ENCODE peak calls at places on chromosomes 11 and 22, in nine cellular contexts. Q is GM12865; H is GM10248; L is kidney; M is BE2C; R is heart left ventricle; U is pancreas; V is CD8-positive, alpha-beta T cell; G is tibial nerve. E is an unnamed sample.

GRCh38 chr11:57340228-57340627 is 2.1 kb downstream of the P2RX3 start:
- DNase-seq in L (no peak), Q (no peak), V (no peak), H (no peak), U (no peak), G (no peak), R (no peak), M (peak; percentile 60), E (no peak)

GRCh38 chr11:1762537-1763302 is 1.0 kb downstream of the CTSD start:
- DNase-seq in M (no peak), U (peak; percentile 83), L (peak; percentile 86), H (no peak), V (no peak), R (peak; percentile 68), Q (no peak), G (peak; percentile 53), E (no peak)

GRCh38 chr11:84146826-84147225 is 860.7 kb upstream of the CCDC90B start:
- DNase-seq in R (no peak), M (peak; percentile 8), L (no peak), V (no peak), Q (no peak), H (no peak), G (no peak), U (no peak), E (no peak)

GRCh38 chr11:60950933-60951610 is 904 bp downstream of the SLC15A3 start:
- DNase-seq in L (peak; percentile 82), H (no peak), R (no peak), V (no peak), Q (peak; percentile 63), U (no peak), M (no peak), G (no peak), E (no peak)

GRCh38 chr11:8016396-8016949 is 29.3 kb downstream of the EIF3F start:
- DNase-seq in U (peak; percentile 3), R (no peak), M (no peak), Q (no peak), G (no peak), H (no peak), V (no peak), L (no peak), E (peak; percentile 36)

GRCh38 chr11:101129203-101129943 is at the start of gene PGR:
- DNase-seq in Q (no peak), G (peak; percentile 37), V (no peak), M (no peak), U (peak; percentile 15), H (no peak), R (peak; percentile 55), L (peak; percentile 68), E (no peak)

GRCh38 chr11:353315-353857 is 15.9 kb upstream of the B4GALNT4 start:
- DNase-seq in Q (no peak), L (peak; percentile 95), V (no peak), R (peak; percentile 87), U (peak; percentile 87), H (no peak), M (no peak), G (peak; percentile 87), E (no peak)

GRCh38 chr11:15106201-15106965 is 8.3 kb upstream of the INSC start:
- DNase-seq in V (no peak), G (no peak), Q (no peak), M (no peak), R (no peak), L (no peak), H (no peak), U (no peak), E (peak; percentile 48)

GRCh38 chr11:2998073-2998850 is 6.1 kb upstream of the NAP1L4 start:
- DNase-seq in H (no peak), L (no peak), V (no peak), M (no peak), Q (no peak), G (no peak), R (no peak), U (peak; percentile 47), E (no peak)

GRCh38 chr11:95067042-95067827 is 516 bp downstream of the SRSF8 start:
- DNase-seq in H (peak; percentile 58), R (peak; percentile 85), Q (peak; percentile 81), L (peak; percentile 94), V (peak; percentile 59), G (peak; percentile 73), M (peak; percentile 89), U (peak; percentile 78), E (peak; percentile 93)
- TF ChIP-seq CTCF in H (peak; percentile 47), R (peak; percentile 68), Q (peak; percentile 49), L (peak; percentile 59), V (peak; percentile 46), G (peak; percentile 63), M (peak; percentile 54), U (peak; percentile 39), E (peak; percentile 66)

DNA sequence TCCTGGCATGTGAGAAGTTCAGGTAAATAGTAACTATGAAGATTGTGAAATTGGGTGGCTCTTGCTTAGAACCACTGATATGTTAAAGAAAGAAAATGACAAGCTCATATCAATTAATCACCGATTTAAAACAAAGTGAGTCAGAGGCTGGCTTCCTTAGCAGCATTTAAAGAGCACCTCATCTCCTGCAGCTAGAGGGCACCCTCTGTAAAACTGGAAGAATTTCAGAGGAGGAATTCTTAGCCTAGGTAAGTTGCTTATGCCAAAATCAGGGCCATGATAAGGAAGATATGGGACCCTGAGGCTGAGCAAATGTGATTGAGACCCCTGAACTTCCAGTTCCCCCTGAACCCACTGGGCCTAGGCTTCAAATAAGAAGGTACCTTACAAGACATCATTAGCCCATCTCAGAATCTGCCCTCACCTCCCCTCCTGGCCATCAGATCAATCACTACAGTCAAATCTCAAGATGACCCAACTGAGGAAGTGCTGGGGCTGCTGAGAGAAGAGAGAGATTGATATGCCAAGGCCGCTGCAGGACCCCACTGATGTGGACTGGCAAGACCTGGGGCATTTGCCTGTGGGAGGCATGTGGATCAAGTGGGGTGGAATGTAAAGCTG is 8.6 kb upstream of the CD3E start:
- DNase-seq in G (no peak), L (no peak), R (no peak), V (peak; percentile 22), H (no peak), M (no peak), Q (peak; percentile 54), U (no peak), E (no peak)
- TF ChIP-seq CTCF in G (peak; percentile 22), L (peak; percentile 37), R (peak; percentile 67), V (peak; percentile 64), H (peak; percentile 77), M (peak; percentile 64), Q (peak; percentile 43), U (peak; percentile 18), E (peak; percentile 43)

GRCh38 chr22:17998913-17999312 is 25.4 kb downstream of the MICAL3 start:
- DNase-seq in M (no peak), G (no peak), V (no peak), H (no peak), Q (no peak), R (no peak), L (no peak), U (peak; percentile 82), E (no peak)

GRCh38 chr22:17999851-18000250 is 24.5 kb downstream of the MICAL3 start:
- DNase-seq in U (no peak), Q (no peak), M (no peak), L (no peak), G (no peak), V (no peak), R (no peak), H (no peak), E (no peak)

GRCh38 chr22:18000441-18001039 is 23.8 kb downstream of the MICAL3 start:
- DNase-seq in L (peak; percentile 81), M (peak; percentile 61), R (no peak), G (no peak), Q (no peak), U (peak; percentile 28), H (no peak), V (no peak), E (no peak)

GRCh38 chr22:17997456-17997855 is 26.9 kb downstream of the MICAL3 start:
- DNase-seq in L (no peak), H (no peak), U (no peak), R (no peak), G (no peak), V (no peak), Q (no peak), M (no peak), E (no peak)

GRCh38 chr22:18001040-18001893 is 23.1 kb downstream of the MICAL3 start:
- DNase-seq in G (peak; percentile 87), M (peak; percentile 94), H (peak; percentile 91), V (peak; percentile 34), L (peak; percentile 97), U (peak; percentile 91), Q (peak; percentile 94), R (peak; percentile 92), E (peak; percentile 96)
- TF ChIP-seq CTCF in G (peak; percentile 60), M (peak; percentile 31), H (peak; percentile 59), V (peak; percentile 31), L (peak; percentile 27), U (no peak), Q (peak; percentile 45), R (peak; percentile 63), E (peak; percentile 73)

GRCh38 chr11:69234171-69234570 is 59.8 kb upstream of the MYEOV start:
- DNase-seq in U (no peak), Q (no peak), M (no peak), H (no peak), V (no peak), G (no peak), R (no peak), L (peak; percentile 15), E (peak; percentile 75)

GRCh38 chr11:69232821-69233760 is 60.9 kb upstream of the MYEOV start:
- DNase-seq in U (peak; percentile 6), R (no peak), V (no peak), G (no peak), M (no peak), H (no peak), L (peak; percentile 52), Q (no peak), E (peak; percentile 75)

GRCh38 chr11:69231466-69232018 is 62.4 kb upstream of the MYEOV start:
- DNase-seq in U (peak; percentile 3), R (no peak), M (no peak), Q (no peak), H (no peak), G (no peak), V (no peak), L (no peak), E (peak; percentile 65)

GRCh38 chr11:69233761-69234136 is 60.2 kb upstream of the MYEOV start:
- DNase-seq in Q (no peak), L (peak; percentile 37), G (no peak), V (no peak), R (no peak), U (peak; percentile 6), H (no peak), M (no peak), E (peak; percentile 81)

DNA sequence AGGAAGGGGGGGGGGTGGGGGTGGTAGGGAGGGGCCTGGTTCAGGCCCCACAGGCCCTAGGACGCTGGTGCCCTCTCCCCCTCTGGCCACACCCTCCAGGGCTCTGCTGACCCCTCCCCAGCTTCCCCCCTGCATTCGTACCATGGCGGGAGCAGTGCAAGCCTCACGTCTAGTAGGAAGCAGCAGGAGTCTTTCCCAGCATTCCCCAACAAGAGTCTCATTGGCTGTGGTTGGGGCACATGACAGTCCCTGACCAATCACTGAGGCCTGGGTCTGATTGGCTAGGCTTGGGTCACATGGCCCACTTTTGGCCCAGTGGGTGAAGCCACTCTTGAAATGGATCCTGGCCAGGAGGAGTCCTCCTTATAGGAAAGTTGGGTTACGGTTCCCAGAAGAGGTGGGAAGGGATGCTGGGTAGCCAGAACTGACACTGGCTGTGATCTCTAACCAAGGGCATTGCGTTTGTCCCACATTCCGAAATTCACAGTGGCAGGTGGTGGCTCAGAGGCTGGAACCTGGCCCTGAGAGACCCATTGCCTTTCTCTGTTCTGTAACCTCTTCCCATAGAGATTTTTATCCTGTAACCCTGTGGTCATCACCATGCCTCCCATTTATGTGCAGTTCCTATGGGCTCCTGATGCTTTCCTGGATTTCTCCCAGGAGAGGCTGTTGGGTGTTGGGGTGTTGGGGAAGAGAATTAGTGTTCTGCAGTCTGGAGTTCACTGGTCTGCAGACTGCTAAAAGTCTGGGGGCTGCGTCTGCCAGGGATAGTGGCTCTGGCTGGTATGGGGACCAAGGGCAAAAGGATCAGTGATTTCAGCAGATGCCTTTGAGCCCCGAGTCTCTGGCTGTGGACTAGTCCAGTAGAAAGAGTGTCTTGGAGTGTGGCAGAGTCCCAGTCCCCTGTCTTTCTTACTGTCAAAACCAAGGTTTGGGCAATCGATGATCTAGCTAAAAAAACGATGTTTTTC is 58.9 kb upstream of the MYEOV start:
- DNase-seq in Q (no peak), G (no peak), L (peak; percentile 35), H (no peak), R (no peak), M (no peak), U (peak; percentile 8), V (no peak), E (peak; percentile 51)
- TF ChIP-seq CTCF in Q (no peak), G (no peak), L (no peak), H (no peak), R (no peak), M (no peak), U (no peak), V (no peak), E (no peak)

E was measured in osteocyte.